ENCODE peak calls at places on chromosomes 4 and X, in ten cellular contexts. O is endodermal cell, N is tibial artery, I is ovary, V is A549, D is right atrium auricular region, E is cardiac muscle cell, L is thoracic aorta, F is heart right ventricle, K is K562. Q is an unnamed sample. For H3K4me1, the result is how much of the 10 kb centered on the place peaks cover.

GRCh38 chr4:113383111-113383785 is 333.8 kb downstream of the ANK2 start:
- DNase-seq in O (no peak), N (no peak), I (no peak), V (no peak), D (no peak), E (peak), L (no peak), F (peak), K (no peak), Q (no peak)

GRCh38 chrX:48720580-48721240 is 24.2 kb downstream of the SUV39H1 start:
- DNase-seq in O (no peak), N (no peak), I (no peak), V (no peak), D (no peak), E (no peak), L (no peak), F (no peak), K (no peak), Q (no peak)

GRCh38 chrX:131264053-131264452 is 25.1 kb downstream of the IGSF1 start:
- DNase-seq in O (no peak), N (no peak), I (no peak), V (no peak), D (no peak), E (no peak), L (no peak), F (no peak), K (no peak), Q (no peak)

GRCh38 chr4:174538123-174538875 is 16.0 kb upstream of the HPGD start:
- DNase-seq in O (no peak), N (no peak), I (no peak), V (no peak), D (no peak), E (no peak), L (no peak), F (no peak), K (peak), Q (no peak)

GRCh38 chrX:12747433-12747832 is 43.8 kb upstream of the PRPS2 start:
- DNase-seq in O (no peak), N (no peak), I (no peak), V (no peak), D (no peak), E (peak), L (no peak), F (no peak), K (no peak), Q (no peak)

GRCh38 chrX:44785652-44786051 is 58.2 kb upstream of the DUSP21 start:
- DNase-seq in O (no peak), N (no peak), I (no peak), V (no peak), D (no peak), E (peak), L (no peak), F (no peak), K (no peak), Q (no peak)

GRCh38 chr4:21522296-21522695 is 426.3 kb downstream of the KCNIP4 start:
- DNase-seq in O (no peak), N (no peak), I (no peak), V (no peak), D (no peak), E (no peak), L (no peak), F (no peak), K (no peak), Q (no peak)

GRCh38 chr4:25928956-25929336 is 14.9 kb downstream of the SMIM20 start:
- DNase-seq in O (no peak), N (no peak), I (no peak), V (no peak), D (no peak), E (peak), L (no peak), F (no peak), K (no peak), Q (no peak)

GRCh38 chr4:76430519-76431388 is 4.3 kb upstream of the SHROOM3 start:
- DNase-seq in O (peak), N (no peak), I (no peak), V (peak), D (no peak), E (peak), L (no peak), F (no peak), K (no peak), Q (no peak)

GRCh38 chr4:185778307-185778706 is 33.7 kb downstream of the SORBS2 start:
- DNase-seq in O (no peak), N (no peak), I (no peak), V (no peak), D (no peak), E (peak), L (no peak), F (no peak), K (no peak), Q (no peak)

GRCh38 chr4:162644346-162644745 is 480.5 kb upstream of the FSTL5 start:
- DNase-seq in O (no peak), N (no peak), I (no peak), V (no peak), D (no peak), E (no peak), L (no peak), F (no peak), K (no peak), Q (no peak)

GRCh38 chr4:114782842-114783595 is 184.4 kb downstream of the UGT8 start:
- DNase-seq in O (no peak), N (no peak), I (no peak), V (no peak), D (no peak), E (no peak), L (no peak), F (no peak), K (no peak), Q (no peak)

GRCh38 chrX:26922278-26922677 is 540.9 kb downstream of the PPP4R3C start:
- DNase-seq in O (no peak), N (no peak), I (no peak), V (no peak), D (no peak), E (no peak), L (no peak), F (no peak), K (no peak), Q (no peak)

GRCh38 chr4:7867701-7868429 is 71.8 kb downstream of the AFAP1 start:
- DNase-seq in O (no peak), N (no peak), I (no peak), V (no peak), D (no peak), E (peak), L (no peak), F (no peak), K (no peak), Q (no peak)

GRCh38 chr4:167897116-167897515 is 195.2 kb upstream of the ANXA10 start:
- DNase-seq in O (peak), N (no peak), I (no peak), V (no peak), D (no peak), E (peak), L (no peak), F (no peak), K (no peak), Q (no peak)

GRCh38 chr4:57501715-57502114 is 391.5 kb upstream of the IGFBP7 start:
- DNase-seq in O (no peak), N (no peak), I (no peak), V (peak), D (no peak), E (peak), L (no peak), F (peak), K (no peak), Q (no peak)

GRCh38 chr4:142719854-142720541 is 126.1 kb downstream of the INPP4B start:
- DNase-seq in O (no peak), N (no peak), I (no peak), V (peak), D (no peak), E (peak), L (no peak), F (no peak), K (no peak), Q (no peak)

GRCh38 chrX:9339603-9340569 is 125.0 kb upstream of the TBL1X start:
- DNase-seq in O (peak), N (peak), I (peak), V (no peak), D (no peak), E (peak), L (no peak), F (peak), K (no peak), Q (no peak)

GRCh38 chr4:114600066-114600552 is 1.5 kb downstream of the UGT8 start:
- DNase-seq in O (no peak), N (no peak), I (no peak), V (no peak), D (no peak), E (no peak), L (no peak), F (no peak), K (no peak), Q (no peak)

GRCh38 chr4:159484049-159484448 is 381.2 kb downstream of the RAPGEF2 start:
- DNase-seq in O (no peak), N (no peak), I (no peak), V (no peak), D (no peak), E (no peak), L (no peak), F (no peak), K (no peak), Q (no peak)

GRCh38 chr4:138636791-138637190 is 378.8 kb upstream of the NOCT start:
- DNase-seq in O (no peak), N (no peak), I (no peak), V (no peak), D (no peak), E (no peak), L (no peak), F (no peak), K (no peak), Q (no peak)

GRCh38 chr4:24967346-24967745 is 54.5 kb upstream of the CCDC149 start:
- DNase-seq in O (no peak), N (no peak), I (no peak), V (no peak), D (no peak), E (no peak), L (no peak), F (no peak), K (no peak), Q (no peak)

GRCh38 chr4:57199267-57199666 is 89.1 kb upstream of the IGFBP7 start:
- DNase-seq in O (no peak), N (no peak), I (no peak), V (no peak), D (no peak), E (no peak), L (no peak), F (no peak), K (no peak), Q (no peak)

GRCh38 chr4:4746444-4746843 is 113.0 kb upstream of the MSX1 start:
- DNase-seq in O (no peak), N (no peak), I (no peak), V (no peak), D (no peak), E (no peak), L (no peak), F (no peak), K (no peak), Q (no peak)

GRCh38 chr4:26020896-26021295 is 106.9 kb downstream of the SMIM20 start:
- DNase-seq in O (no peak), N (no peak), I (no peak), V (no peak), D (no peak), E (peak), L (no peak), F (no peak), K (no peak), Q (no peak)

GRCh38 chr4:118858779-118859178 is 22.9 kb upstream of the SEC24D start:
- DNase-seq in O (no peak), N (no peak), I (no peak), V (no peak), D (no peak), E (no peak), L (no peak), F (no peak), K (no peak), Q (no peak)

GRCh38 chr4:78671812-78672440 is 104.2 kb upstream of the BMP2K start:
- DNase-seq in O (no peak), N (no peak), I (no peak), V (no peak), D (no peak), E (no peak), L (no peak), F (no peak), K (no peak), Q (no peak)

GRCh38 chr4:113094802-113095201 is 45.3 kb downstream of the ANK2 start:
- DNase-seq in O (no peak), N (no peak), I (no peak), V (peak), D (no peak), E (peak), L (no peak), F (no peak), K (peak), Q (no peak)

GRCh38 chr4:112766422-112766821 is 129.5 kb downstream of the LARP7 start:
- DNase-seq in O (peak), N (no peak), I (no peak), V (no peak), D (no peak), E (peak), L (no peak), F (no peak), K (no peak), Q (no peak)

GRCh38 chr4:153438916-153439756 is 27.0 kb upstream of the TMEM131L start:
- DNase-seq in O (no peak), N (no peak), I (no peak), V (no peak), D (no peak), E (no peak), L (no peak), F (no peak), K (no peak), Q (no peak)

GRCh38 chrX:155026727-155027508 is at the start of gene FUNDC2:
- DNase-seq in O (peak), N (peak), I (peak), V (peak), D (peak), E (peak), L (peak), F (peak), K (peak), Q (peak)

GRCh38 chrX:109403927-109404326 is 78.0 kb downstream of the GUCY2F start:
- DNase-seq in O (peak), N (no peak), I (no peak), V (no peak), D (no peak), E (no peak), L (no peak), F (no peak), K (no peak), Q (no peak)

GRCh38 chr4:111630705-111631104 is 514.5 kb upstream of the FAM241A start:
- DNase-seq in O (no peak), N (no peak), I (no peak), V (no peak), D (no peak), E (peak), L (no peak), F (no peak), K (no peak), Q (no peak)

GRCh38 chrX:24777660-24778059 is 83.9 kb downstream of the POLA1 start:
- DNase-seq in O (no peak), N (no peak), I (no peak), V (no peak), D (no peak), E (no peak), L (no peak), F (no peak), K (no peak), Q (no peak)

GRCh38 chr4:86558799-86559198 is 35.3 kb upstream of the PTPN13 start:
- DNase-seq in O (no peak), N (no peak), I (no peak), V (no peak), D (no peak), E (no peak), L (no peak), F (no peak), K (no peak), Q (no peak)

GRCh38 chr4:158090323-158090722 is 82.5 kb downstream of the GASK1B start:
- DNase-seq in O (no peak), N (no peak), I (peak), V (no peak), D (no peak), E (peak), L (no peak), F (no peak), K (no peak), Q (no peak)

GRCh38 chrX:51496501-51497291 is at the start of gene NUDT11:
- DNase-seq in O (peak), N (peak), I (peak), V (peak), D (no peak), E (peak), L (no peak), F (peak), K (peak), Q (peak)
- H3K27ac ChIP-seq in O (peak), N (peak), I (peak), V (peak), D (no peak), E (peak), L (peak), F (no peak), K (no peak), Q (no peak)

GRCh38 chr4:128351502-128351901 is 63.9 kb upstream of the PGRMC2 start:
- DNase-seq in O (no peak), N (no peak), I (no peak), V (no peak), D (no peak), E (no peak), L (no peak), F (no peak), K (no peak), Q (no peak)
- H3K4me1 ChIP-seq in O (under half), N (under half), I (under half), V (half or more), D (under half), E (under half), L (under half), F (under half), K (under half), Q (under half)

GRCh38 chr4:39407584-39407885 is 805 bp downstream of the KLB start:
- DNase-seq in O (no peak), N (no peak), I (no peak), V (no peak), D (no peak), E (no peak), L (no peak), F (no peak), K (no peak), Q (no peak)

GRCh38 chr4:39406763-39407583 is at the start of gene KLB:
- DNase-seq in O (no peak), N (no peak), I (no peak), V (peak), D (no peak), E (peak), L (no peak), F (no peak), K (no peak), Q (no peak)

GRCh38 chr4:39415678-39416283 is 9.1 kb downstream of the KLB start:
- DNase-seq in O (no peak), N (no peak), I (no peak), V (no peak), D (no peak), E (peak), L (no peak), F (no peak), K (no peak), Q (no peak)

DNA sequence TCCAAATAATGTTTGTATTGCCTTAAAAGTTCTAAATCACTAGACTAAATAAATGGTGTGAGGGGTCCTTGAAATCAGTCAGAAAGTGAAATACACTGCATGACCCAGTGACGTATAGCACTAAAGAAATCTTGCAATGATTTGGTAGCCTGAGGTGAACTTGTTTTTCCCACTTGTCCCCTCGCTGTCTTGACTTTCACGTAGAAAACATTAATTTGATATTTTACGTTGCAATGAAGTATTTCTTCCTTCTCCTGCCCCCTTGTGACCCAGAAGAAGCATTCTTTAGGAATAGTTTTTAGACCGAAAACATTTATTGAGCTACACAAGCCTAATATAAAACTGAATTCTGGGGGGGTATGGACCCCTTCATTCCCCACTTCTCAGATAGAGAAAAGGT is 3.7 kb downstream of the KLB start:
- DNase-seq in O (no peak), N (no peak), I (no peak), V (no peak), D (no peak), E (peak), L (no peak), F (no peak), K (no peak), Q (no peak)
- TF ChIP-seq CTCF in O (peak), N (no peak), I (no peak), V (peak), D (no peak), E (peak), L (no peak), F (no peak), K (peak), Q (no peak)

GRCh38 chr4:30720656-30721352 is 635 bp downstream of the PCDH7 start:
- DNase-seq in O (no peak), N (peak), I (peak), V (peak), D (no peak), E (peak), L (no peak), F (peak), K (no peak), Q (no peak)
- H3K27ac ChIP-seq in O (no peak), N (peak), I (peak), V (no peak), D (peak), E (peak), L (peak), F (peak), K (no peak), Q (peak)

GRCh38 chr4:54233697-54234496 is 4.8 kb downstream of the PDGFRA start:
- DNase-seq in O (peak), N (peak), I (peak), V (peak), D (peak), E (peak), L (no peak), F (peak), K (peak), Q (peak)

GRCh38 chr4:54232151-54232688 is 3.1 kb downstream of the PDGFRA start:
- DNase-seq in O (no peak), N (peak), I (no peak), V (no peak), D (no peak), E (peak), L (no peak), F (no peak), K (no peak), Q (no peak)

GRCh38 chr4:54234497-54235205 is 5.6 kb downstream of the PDGFRA start:
- DNase-seq in O (no peak), N (peak), I (no peak), V (no peak), D (no peak), E (no peak), L (no peak), F (no peak), K (no peak), Q (no peak)

GRCh38 chr4:54231419-54232150 is 2.5 kb downstream of the PDGFRA start:
- DNase-seq in O (peak), N (peak), I (peak), V (no peak), D (peak), E (peak), L (no peak), F (peak), K (no peak), Q (no peak)

GRCh38 chr4:54233128-54233696 is 4.1 kb downstream of the PDGFRA start:
- DNase-seq in O (peak), N (peak), I (peak), V (peak), D (peak), E (peak), L (no peak), F (peak), K (peak), Q (peak)
- H3K4me1 ChIP-seq in O (under half), N (half or more), I (under half), V (under half), D (half or more), E (under half), L (under half), F (under half), K (under half), Q (under half)

GRCh38 chrX:111098874-111099273 is 2.9 kb downstream of the PAK3 start:
- DNase-seq in O (peak), N (peak), I (peak), V (peak), D (no peak), E (peak), L (no peak), F (peak), K (peak), Q (peak)

GRCh38 chrX:111102636-111103035 is 6.6 kb downstream of the PAK3 start:
- DNase-seq in O (no peak), N (no peak), I (no peak), V (no peak), D (no peak), E (no peak), L (no peak), F (no peak), K (no peak), Q (no peak)

GRCh38 chrX:111103246-111103645 is 7.3 kb downstream of the PAK3 start:
- DNase-seq in O (no peak), N (no peak), I (peak), V (no peak), D (no peak), E (no peak), L (no peak), F (no peak), K (no peak), Q (no peak)

GRCh38 chrX:111101580-111101979 is 5.6 kb downstream of the PAK3 start:
- DNase-seq in O (no peak), N (no peak), I (no peak), V (no peak), D (no peak), E (no peak), L (no peak), F (no peak), K (no peak), Q (no peak)

DNA sequence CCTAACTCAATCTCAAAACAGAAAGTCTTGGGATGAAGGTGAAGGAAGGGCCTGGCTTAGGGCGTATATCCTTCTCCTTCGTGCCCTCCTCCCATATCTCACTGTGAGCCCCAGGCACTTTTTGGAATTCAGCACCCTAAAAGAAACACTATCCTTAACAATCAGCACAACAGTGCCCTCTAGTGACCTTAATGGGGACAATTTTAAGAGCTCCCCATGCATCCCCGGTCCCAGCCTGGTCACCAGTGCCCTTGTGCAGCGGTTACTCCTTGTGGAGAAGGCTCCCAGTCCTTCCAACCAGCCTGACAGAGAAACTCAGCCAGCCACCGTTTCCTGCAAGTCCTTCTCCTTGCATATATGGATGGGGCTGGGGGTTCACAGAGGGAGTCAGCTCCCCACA is 4.2 kb downstream of the PAK3 start:
- DNase-seq in O (peak), N (no peak), I (peak), V (peak), D (no peak), E (peak), L (no peak), F (no peak), K (peak), Q (no peak)
- TF ChIP-seq CTCF in O (peak), N (peak), I (no peak), V (peak), D (peak), E (peak), L (peak), F (no peak), K (peak), Q (no peak)